ENCODE peak calls at places on chromosomes 16 and 17, in eight cellular contexts. H is AG10803, T is OCI-LY7, A is BJ, M is PC-3, K is body of pancreas, W is heart left ventricle, X is cardiac muscle cell. U is an unnamed sample.

GRCh38 chr16:75073551-75074414 is 42.8 kb downstream of the LDHD start:
- DNase-seq in H (no peak), T (no peak), A (no peak), M (no peak), K (no peak), W (no peak), X (peak), U (no peak)

GRCh38 chr16:13906426-13907089 is 13.4 kb upstream of the ERCC4 start:
- DNase-seq in H (no peak), T (peak), A (no peak), M (no peak), K (no peak), W (no peak), X (no peak), U (no peak)

GRCh38 chr17:74443516-74444296 is 11.8 kb downstream of the GPRC5C start:
- DNase-seq in H (no peak), T (no peak), A (no peak), M (no peak), K (no peak), W (no peak), X (no peak), U (no peak)

GRCh38 chr17:73411330-73411747 is 99.5 kb upstream of the CDC42EP4 start:
- DNase-seq in H (no peak), T (no peak), A (no peak), M (no peak), K (no peak), W (no peak), X (no peak), U (no peak)

GRCh38 chr16:84611041-84611440 is 6.8 kb downstream of the COTL1 start:
- DNase-seq in H (peak), T (no peak), A (no peak), M (no peak), K (no peak), W (no peak), X (peak), U (no peak)

GRCh38 chr17:851986-852385 is 69.8 kb downstream of the MRM3 start:
- DNase-seq in H (no peak), T (no peak), A (no peak), M (no peak), K (no peak), W (no peak), X (no peak), U (no peak)

GRCh38 chr17:3659541-3660111 is 8.8 kb downstream of the TAX1BP3 start:
- DNase-seq in H (peak), T (no peak), A (peak), M (peak), K (peak), W (peak), X (peak), U (no peak)

GRCh38 chr17:77886387-77886728 is 72.1 kb upstream of the TNRC6C start:
- DNase-seq in H (no peak), T (peak), A (no peak), M (no peak), K (no peak), W (peak), X (no peak), U (no peak)

GRCh38 chr16:3501783-3502400 is 1.1 kb downstream of the CLUAP1 start:
- DNase-seq in H (no peak), T (no peak), A (no peak), M (no peak), K (no peak), W (no peak), X (no peak), U (no peak)

GRCh38 chr17:79916991-79917901 is 78.0 kb upstream of the CBX4 start:
- DNase-seq in H (no peak), T (no peak), A (no peak), M (no peak), K (no peak), W (peak), X (no peak), U (no peak)

GRCh38 chr16:72935896-72936295 is 112.0 kb downstream of the ZFHX3 start:
- DNase-seq in H (no peak), T (no peak), A (no peak), M (no peak), K (peak), W (no peak), X (no peak), U (no peak)

GRCh38 chr17:63196772-63197335 is 230.8 kb downstream of the TANC2 start:
- DNase-seq in H (no peak), T (no peak), A (no peak), M (no peak), K (no peak), W (no peak), X (no peak), U (peak)

GRCh38 chr16:10992797-10993196 is 48.4 kb downstream of the CLEC16A start:
- DNase-seq in H (peak), T (no peak), A (no peak), M (peak), K (no peak), W (no peak), X (peak), U (no peak)

GRCh38 chr16:12120331-12120981 is 143.9 kb downstream of the SNX29 start:
- DNase-seq in H (peak), T (no peak), A (no peak), M (no peak), K (no peak), W (peak), X (peak), U (no peak)

GRCh38 chr16:72840591-72841381 is 207.1 kb downstream of the ZFHX3 start:
- DNase-seq in H (peak), T (no peak), A (no peak), M (no peak), K (no peak), W (no peak), X (no peak), U (no peak)

DNA sequence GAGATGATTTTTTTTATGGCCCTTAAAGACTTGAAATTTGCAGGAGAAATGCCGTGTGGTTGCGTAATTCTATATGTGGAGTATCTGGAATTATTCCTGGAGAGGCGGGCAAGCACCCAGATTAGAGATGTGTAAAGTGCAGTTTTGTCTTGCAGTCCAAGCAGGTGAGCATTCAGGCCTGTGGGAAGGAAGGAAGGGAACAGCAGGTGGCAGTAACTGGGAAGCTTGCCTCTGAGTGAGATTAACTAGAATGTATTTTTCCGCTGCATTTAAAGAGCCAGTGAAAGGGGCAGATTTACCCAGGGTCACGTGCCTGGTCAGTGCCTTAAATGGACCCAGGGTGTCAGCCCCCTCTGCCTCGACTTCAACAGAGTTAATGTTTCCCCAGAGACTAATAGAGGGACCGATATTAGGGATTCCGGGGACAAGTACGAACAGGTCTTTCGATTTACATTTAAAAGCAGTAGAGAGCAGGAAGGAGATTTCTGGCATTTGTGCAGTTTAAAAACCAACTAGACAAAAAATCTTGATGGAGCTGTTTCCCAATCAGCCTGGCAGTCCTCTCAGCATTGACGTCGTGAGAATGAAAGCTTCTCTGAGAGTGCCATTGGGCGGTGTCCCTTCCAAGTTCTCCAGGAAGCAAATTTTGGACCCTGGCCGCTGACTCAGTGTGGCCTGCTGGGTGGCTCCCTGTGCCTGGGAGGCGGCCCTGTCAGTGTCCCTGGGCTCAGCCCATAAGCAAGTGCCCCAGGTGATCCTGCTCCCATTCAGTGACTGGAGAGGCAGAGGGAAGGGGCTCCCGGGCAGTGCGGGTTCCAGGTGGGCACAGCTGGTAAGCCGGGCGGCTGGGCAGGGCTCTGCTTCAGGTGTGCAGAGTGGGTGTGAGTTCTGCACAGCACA is 38.2 kb downstream of the KSR1 start:
- DNase-seq in H (peak), T (no peak), A (no peak), M (peak), K (peak), W (peak), X (peak), U (no peak)
- TF ChIP-seq CTCF in H (peak), T (no peak), A (no peak), M (peak), K (peak), W (peak), X (peak), U (no peak)

DNA sequence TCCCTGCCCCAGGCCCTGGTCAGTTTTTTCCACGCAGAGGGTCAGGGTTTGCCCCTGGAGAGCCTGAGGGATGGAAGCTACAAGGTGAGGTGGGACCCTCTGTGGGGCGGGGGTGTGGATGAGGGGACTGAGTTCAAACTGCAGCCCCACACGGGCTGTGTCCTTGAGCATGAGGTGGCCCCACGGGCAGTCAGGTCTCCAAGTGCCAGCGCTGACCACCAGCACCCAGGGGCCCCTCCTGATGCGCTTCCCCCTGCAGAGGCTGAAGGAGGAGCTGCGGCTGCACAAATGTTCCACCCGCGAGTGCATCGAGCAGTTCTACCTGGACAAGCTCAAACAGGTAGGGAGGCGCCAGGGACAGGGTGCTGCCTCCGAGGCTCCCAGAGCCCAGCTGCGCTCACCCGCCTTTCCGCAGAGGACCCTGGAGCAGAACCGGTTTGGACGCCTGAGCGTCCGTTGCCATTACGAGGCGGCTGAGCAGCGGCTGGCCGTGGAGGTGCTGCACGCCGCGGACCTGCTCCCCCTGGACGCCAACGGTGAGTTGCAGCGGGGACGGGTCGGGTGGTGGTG is 4.3 kb downstream of the TSR3 start:
- DNase-seq in H (no peak), T (no peak), A (no peak), M (no peak), K (no peak), W (no peak), X (no peak), U (no peak)
- TF ChIP-seq CTCF in H (no peak), T (no peak), A (no peak), M (no peak), K (no peak), W (no peak), X (no peak), U (no peak)

DNA sequence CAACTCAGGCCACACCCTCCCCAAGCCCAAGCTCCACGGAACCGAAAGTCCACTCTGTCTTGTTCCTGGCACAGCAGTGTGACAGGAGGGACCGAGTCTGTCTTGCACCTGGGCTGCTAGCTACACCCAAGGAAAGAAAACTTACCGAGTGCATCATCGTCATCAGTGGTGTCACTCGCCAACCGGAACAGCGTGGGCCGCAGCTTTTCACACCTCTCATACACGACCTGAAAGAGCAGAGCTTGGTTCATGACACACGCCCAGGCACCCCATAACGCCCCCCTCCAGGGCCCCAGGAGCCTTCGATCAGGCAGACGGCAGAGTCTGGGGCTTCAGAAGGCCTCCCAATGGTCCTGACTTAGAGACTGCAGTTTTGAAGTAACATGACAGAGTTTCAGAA is 27.5 kb downstream of the GGA2 start:
- DNase-seq in H (no peak), T (no peak), A (no peak), M (no peak), K (no peak), W (no peak), X (no peak), U (peak)
- TF ChIP-seq CTCF in H (no peak), T (no peak), A (no peak), M (no peak), K (no peak), W (no peak), X (no peak), U (no peak)

GRCh38 chr17:16438173-16438556 is 22.8 kb downstream of the TRPV2 start:
- DNase-seq in H (no peak), T (no peak), A (no peak), M (no peak), K (no peak), W (no peak), X (no peak), U (no peak)
- TF ChIP-seq CTCF in H (no peak), T (no peak), A (no peak), M (no peak), K (no peak), W (no peak), X (no peak), U (no peak)

DNA sequence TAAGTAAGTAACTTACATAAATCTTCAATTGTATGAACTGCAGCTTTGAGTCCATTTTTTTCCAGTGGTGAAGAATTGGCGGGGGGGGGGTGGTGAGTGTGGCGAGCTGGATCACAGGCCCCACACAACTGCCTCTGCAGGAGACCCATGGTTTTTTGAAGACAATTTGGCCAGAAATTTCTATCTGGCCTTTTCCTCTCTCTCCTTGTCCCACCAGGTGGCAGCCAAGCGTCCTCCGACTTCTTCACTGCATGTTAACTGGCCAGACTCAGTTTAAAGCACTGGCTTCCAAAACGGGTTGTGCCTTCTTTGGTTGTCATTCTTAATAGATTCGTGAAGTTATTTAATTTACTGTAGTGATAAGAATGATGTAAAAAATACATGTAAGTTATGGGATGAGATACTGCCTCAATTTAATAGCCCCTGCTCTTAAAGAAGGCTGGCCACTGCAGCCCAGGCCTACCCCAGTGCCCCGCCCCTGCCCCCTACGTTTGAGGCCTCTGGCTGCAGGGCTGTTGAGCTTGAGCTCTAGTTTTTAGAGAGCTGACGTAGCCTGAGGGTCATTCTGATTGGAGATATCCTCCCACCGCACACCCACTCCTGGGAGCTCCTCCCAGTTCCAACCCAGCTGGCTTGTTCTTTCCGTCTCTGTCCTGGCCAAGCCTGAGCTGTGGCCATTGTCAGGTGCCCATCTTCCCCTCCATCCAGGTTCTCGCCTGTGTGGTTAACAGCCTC is 36.4 kb downstream of the AKAP1 start:
- DNase-seq in H (peak), T (peak), A (no peak), M (peak), K (peak), W (no peak), X (peak), U (peak)
- TF ChIP-seq CTCF in H (peak), T (peak), A (peak), M (peak), K (peak), W (peak), X (peak), U (peak)